ENCODE peak calls at places on chromosome 9, in six cellular contexts. One of them, this sample, is unnamed.

GRCh38 chr9:123806829-123807228 is 123.1 kb downstream of the DENND1A start:
- DNase-seq in HCT116: no peak
- DNase-seq in SK-N-SH: no peak
- DNase-seq in GM12878: no peak
- DNase-seq in K562: no peak
- DNase-seq in HepG2: no peak
- DNase-seq in this sample: no peak

GRCh38 chr9:132551556-132551955 is 30.9 kb upstream of the BARHL1 start:
- DNase-seq in HCT116: no peak
- DNase-seq in SK-N-SH: no peak
- DNase-seq in GM12878: no peak
- DNase-seq in K562: no peak
- DNase-seq in HepG2: no peak
- DNase-seq in this sample: no peak

GRCh38 chr9:92726971-92727715 is 37.5 kb downstream of the BICD2 start:
- DNase-seq in HCT116: no peak
- DNase-seq in SK-N-SH: no peak
- DNase-seq in GM12878: no peak
- DNase-seq in K562: no peak
- DNase-seq in HepG2: no peak
- DNase-seq in this sample: no peak

GRCh38 chr9:98870782-98871455 is 63.4 kb downstream of the GALNT12 start:
- DNase-seq in HCT116: no peak
- DNase-seq in SK-N-SH: no peak
- DNase-seq in GM12878: no peak
- DNase-seq in K562: peak; percentile 57
- DNase-seq in HepG2: no peak
- DNase-seq in this sample: no peak

GRCh38 chr9:117763314-117763713 is 59.1 kb downstream of the TLR4 start:
- DNase-seq in HCT116: no peak
- DNase-seq in SK-N-SH: no peak
- DNase-seq in GM12878: no peak
- DNase-seq in K562: no peak
- DNase-seq in HepG2: no peak
- DNase-seq in this sample: no peak

GRCh38 chr9:131442351-131442750 is 48.5 kb downstream of the PRRC2B start:
- DNase-seq in HCT116: no peak
- DNase-seq in SK-N-SH: no peak
- DNase-seq in GM12878: no peak
- DNase-seq in K562: no peak
- DNase-seq in HepG2: no peak
- DNase-seq in this sample: no peak

GRCh38 chr9:89000973-89001916 is 10.0 kb downstream of the S1PR3 start:
- DNase-seq in HCT116: peak; percentile 66
- DNase-seq in SK-N-SH: peak; percentile 86
- DNase-seq in GM12878: no peak
- DNase-seq in K562: peak; percentile 65
- DNase-seq in HepG2: peak; percentile 65
- DNase-seq in this sample: no peak

GRCh38 chr9:20990867-20991266 is 40.6 kb downstream of the HACD4 start:
- DNase-seq in HCT116: no peak
- DNase-seq in SK-N-SH: no peak
- DNase-seq in GM12878: no peak
- DNase-seq in K562: no peak
- DNase-seq in HepG2: no peak
- DNase-seq in this sample: no peak

GRCh38 chr9:18544456-18544855 is 70.5 kb downstream of the ADAMTSL1 start:
- DNase-seq in HCT116: no peak
- DNase-seq in SK-N-SH: no peak
- DNase-seq in GM12878: no peak
- DNase-seq in K562: no peak
- DNase-seq in HepG2: no peak
- DNase-seq in this sample: no peak

GRCh38 chr9:120830151-120830550 is 12.6 kb downstream of the PSMD5 start:
- DNase-seq in HCT116: no peak
- DNase-seq in SK-N-SH: no peak
- DNase-seq in GM12878: no peak
- DNase-seq in K562: no peak
- DNase-seq in HepG2: no peak
- DNase-seq in this sample: no peak

GRCh38 chr9:34430843-34431437 is 27.4 kb downstream of the FAM219A start:
- DNase-seq in HCT116: peak; percentile 13
- DNase-seq in SK-N-SH: peak; percentile 79
- DNase-seq in GM12878: no peak
- DNase-seq in K562: peak; percentile 30
- DNase-seq in HepG2: peak; percentile 25
- DNase-seq in this sample: no peak

GRCh38 chr9:20729545-20729944 is 45.5 kb downstream of the FOCAD start:
- DNase-seq in HCT116: no peak
- DNase-seq in SK-N-SH: no peak
- DNase-seq in GM12878: no peak
- DNase-seq in K562: no peak
- DNase-seq in HepG2: no peak
- DNase-seq in this sample: no peak

GRCh38 chr9:121701736-121702261 is 50.4 kb downstream of the DAB2IP start:
- DNase-seq in HCT116: no peak
- DNase-seq in SK-N-SH: no peak
- DNase-seq in GM12878: no peak
- DNase-seq in K562: no peak
- DNase-seq in HepG2: no peak
- DNase-seq in this sample: no peak

GRCh38 chr9:114081441-114082016 is 3.4 kb upstream of the AMBP start:
- DNase-seq in HCT116: no peak
- DNase-seq in SK-N-SH: no peak
- DNase-seq in GM12878: no peak
- DNase-seq in K562: no peak
- DNase-seq in HepG2: peak; percentile 84
- DNase-seq in this sample: no peak

GRCh38 chr9:121073038-121073437 is 1.7 kb upstream of the CNTRL start:
- DNase-seq in HCT116: no peak
- DNase-seq in SK-N-SH: no peak
- DNase-seq in GM12878: no peak
- DNase-seq in K562: no peak
- DNase-seq in HepG2: no peak
- DNase-seq in this sample: peak; percentile 33

GRCh38 chr9:613771-614347 is 227.6 kb upstream of the DMRT1 start:
- DNase-seq in HCT116: peak; percentile 13
- DNase-seq in SK-N-SH: peak; percentile 15
- DNase-seq in GM12878: peak; percentile 8
- DNase-seq in K562: peak; percentile 18
- DNase-seq in HepG2: peak; percentile 88
- DNase-seq in this sample: peak; percentile 4

GRCh38 chr9:79201641-79202040 is 370.1 kb upstream of the TLE4 start:
- DNase-seq in HCT116: no peak
- DNase-seq in SK-N-SH: no peak
- DNase-seq in GM12878: no peak
- DNase-seq in K562: no peak
- DNase-seq in HepG2: no peak
- DNase-seq in this sample: no peak

GRCh38 chr9:121529237-121529987 is 29.8 kb upstream of the GGTA1 start:
- DNase-seq in HCT116: no peak
- DNase-seq in SK-N-SH: peak; percentile 83
- DNase-seq in GM12878: no peak
- DNase-seq in K562: no peak
- DNase-seq in HepG2: no peak
- DNase-seq in this sample: no peak

GRCh38 chr9:113131689-113132151 is 19.1 kb upstream of the SLC31A2 start:
- DNase-seq in HCT116: no peak
- DNase-seq in SK-N-SH: no peak
- DNase-seq in GM12878: no peak
- DNase-seq in K562: no peak
- DNase-seq in HepG2: no peak
- DNase-seq in this sample: no peak

GRCh38 chr9:13128266-13128825 is 151.1 kb downstream of the MPDZ start:
- DNase-seq in HCT116: no peak
- DNase-seq in SK-N-SH: no peak
- DNase-seq in GM12878: no peak
- DNase-seq in K562: no peak
- DNase-seq in HepG2: no peak
- DNase-seq in this sample: no peak

GRCh38 chr9:2267171-2267740 is 252.1 kb downstream of the SMARCA2 start:
- DNase-seq in HCT116: no peak
- DNase-seq in SK-N-SH: no peak
- DNase-seq in GM12878: no peak
- DNase-seq in K562: no peak
- DNase-seq in HepG2: no peak
- DNase-seq in this sample: no peak

GRCh38 chr9:125532812-125533594 is 174.0 kb downstream of the MAPKAP1 start:
- DNase-seq in HCT116: no peak
- DNase-seq in SK-N-SH: no peak
- DNase-seq in GM12878: no peak
- DNase-seq in K562: no peak
- DNase-seq in HepG2: peak; percentile 31
- DNase-seq in this sample: no peak

GRCh38 chr9:31588756-31589155 is 795.7 kb upstream of the ACO1 start:
- DNase-seq in HCT116: no peak
- DNase-seq in SK-N-SH: no peak
- DNase-seq in GM12878: no peak
- DNase-seq in K562: no peak
- DNase-seq in HepG2: no peak
- DNase-seq in this sample: no peak

GRCh38 chr9:88749420-88749819 is 214.4 kb downstream of the NXNL2 start:
- DNase-seq in HCT116: no peak
- DNase-seq in SK-N-SH: no peak
- DNase-seq in GM12878: no peak
- DNase-seq in K562: no peak
- DNase-seq in HepG2: no peak
- DNase-seq in this sample: no peak

GRCh38 chr9:77421506-77422265 is 226.4 kb downstream of the GNA14 start:
- DNase-seq in HCT116: no peak
- DNase-seq in SK-N-SH: no peak
- DNase-seq in GM12878: no peak
- DNase-seq in K562: no peak
- DNase-seq in HepG2: no peak
- DNase-seq in this sample: no peak

GRCh38 chr9:38440511-38440910 is 16.3 kb upstream of the IGFBPL1 start:
- DNase-seq in HCT116: no peak
- DNase-seq in SK-N-SH: no peak
- DNase-seq in GM12878: no peak
- DNase-seq in K562: no peak
- DNase-seq in HepG2: no peak
- DNase-seq in this sample: no peak
- TF ChIP-seq REST in HCT116: no peak
- TF ChIP-seq REST in SK-N-SH: no peak
- TF ChIP-seq REST in GM12878: no peak
- TF ChIP-seq REST in K562: no peak
- TF ChIP-seq REST in HepG2: no peak
- TF ChIP-seq REST in this sample: no peak

GRCh38 chr9:17251100-17251499 is 116.3 kb downstream of the CNTLN start:
- DNase-seq in HCT116: no peak
- DNase-seq in SK-N-SH: no peak
- DNase-seq in GM12878: no peak
- DNase-seq in K562: no peak
- DNase-seq in HepG2: no peak
- DNase-seq in this sample: no peak
- H3K9me3 ChIP-seq in HCT116: peaks cover 19% of the 10 kb centered on the region
- H3K9me3 ChIP-seq in SK-N-SH: peaks cover 12% of the 10 kb centered on the region
- H3K9me3 ChIP-seq in GM12878: no peaks in the 10 kb centered on the region
- H3K9me3 ChIP-seq in K562: no peaks in the 10 kb centered on the region
- H3K9me3 ChIP-seq in HepG2: peaks cover 75% of the 10 kb centered on the region
- H3K9me3 ChIP-seq in this sample: no peaks in the 10 kb centered on the region

DNA sequence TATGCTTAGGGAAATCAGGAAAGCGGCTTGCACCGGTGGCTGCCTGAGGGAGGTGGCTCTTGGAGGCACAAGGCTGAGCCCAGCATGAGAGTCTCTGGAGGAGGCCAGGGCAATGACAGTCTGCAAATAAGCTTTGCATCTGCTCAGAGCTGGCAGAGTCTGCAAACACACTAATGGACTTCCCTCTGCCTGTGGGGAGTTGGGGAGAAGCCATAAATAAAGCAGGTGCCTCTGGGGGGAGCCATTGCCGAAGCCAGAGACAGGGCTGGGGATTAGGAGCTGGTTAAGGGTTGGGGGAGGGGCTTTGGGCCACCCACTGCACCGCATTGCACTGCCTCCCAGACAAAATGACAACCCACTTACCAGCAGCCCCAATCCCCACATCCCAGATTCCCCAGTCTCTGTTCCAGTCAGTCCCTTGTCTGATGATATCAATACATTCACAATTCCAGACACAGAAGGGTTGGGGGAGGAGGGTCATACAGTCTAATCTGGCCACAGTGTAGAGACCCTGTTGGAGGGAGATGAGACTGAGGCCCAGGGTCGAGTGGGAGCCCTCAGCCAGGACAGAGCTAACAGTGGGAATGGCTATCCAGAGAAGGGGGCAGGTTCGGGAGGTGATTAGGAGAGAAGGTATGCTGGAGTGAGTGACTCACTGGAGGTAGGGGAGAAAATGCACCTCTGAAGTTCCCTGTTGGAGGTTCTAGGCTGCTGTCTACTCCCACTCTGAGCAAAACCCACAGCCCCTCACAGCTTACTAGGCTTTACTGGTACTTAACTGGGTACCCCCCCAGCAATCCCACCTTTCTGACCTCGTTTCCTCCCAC is 53.7 kb downstream of the PAX5 start:
- DNase-seq in HCT116: peak; percentile 19
- DNase-seq in SK-N-SH: peak; percentile 72
- DNase-seq in GM12878: no peak
- DNase-seq in K562: peak; percentile 35
- DNase-seq in HepG2: no peak
- DNase-seq in this sample: no peak
- TF ChIP-seq SIN3A in HCT116: no peak
- TF ChIP-seq SIN3A in SK-N-SH: no peak
- TF ChIP-seq SIN3A in GM12878: no peak
- TF ChIP-seq SIN3A in K562: no peak
- TF ChIP-seq SIN3A in HepG2: no peak
- TF ChIP-seq SIN3A in this sample: no peak

DNA sequence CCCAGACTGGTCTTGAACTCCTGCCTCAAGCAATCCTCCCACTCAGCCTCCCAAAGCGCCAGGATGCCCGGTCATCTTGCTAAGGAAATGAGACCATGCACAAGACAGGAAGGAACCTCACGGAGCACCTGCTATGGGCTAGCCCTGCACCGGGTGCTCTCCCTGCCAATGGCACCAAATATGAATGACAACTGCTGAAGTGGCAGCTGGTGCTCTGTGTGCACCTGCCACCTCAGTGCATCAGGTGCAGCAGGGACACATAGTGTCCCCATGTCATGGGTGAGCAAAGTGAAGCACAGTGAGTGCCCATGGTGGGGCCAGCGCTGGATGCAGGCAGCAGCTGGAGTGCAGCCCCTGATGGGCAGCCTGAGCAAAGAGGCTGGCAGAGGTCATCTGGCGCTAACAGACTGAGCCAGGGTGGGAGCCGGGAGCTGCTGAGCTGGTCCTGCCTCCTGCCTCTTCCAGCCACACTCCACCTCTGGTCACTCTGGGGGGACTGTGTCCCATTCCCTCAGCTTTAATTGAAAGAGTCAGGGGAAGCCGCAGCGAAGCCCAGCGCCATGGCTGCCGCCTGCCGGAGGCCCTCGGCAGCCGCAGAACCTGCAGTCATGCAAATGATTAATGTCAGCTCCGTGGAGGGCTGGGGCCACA is 46.4 kb downstream of the BARX1 start:
- DNase-seq in HCT116: no peak
- DNase-seq in SK-N-SH: peak; percentile 45
- DNase-seq in GM12878: no peak
- DNase-seq in K562: no peak
- DNase-seq in HepG2: no peak
- DNase-seq in this sample: no peak
- TF ChIP-seq REST in HCT116: no peak
- TF ChIP-seq REST in SK-N-SH: no peak
- TF ChIP-seq REST in GM12878: no peak
- TF ChIP-seq REST in K562: no peak
- TF ChIP-seq REST in HepG2: no peak
- TF ChIP-seq REST in this sample: no peak

GRCh38 chr9:136867917-136868316 is 1.8 kb upstream of the EDF1 start:
- DNase-seq in HCT116: no peak
- DNase-seq in SK-N-SH: no peak
- DNase-seq in GM12878: no peak
- DNase-seq in K562: no peak
- DNase-seq in HepG2: no peak
- DNase-seq in this sample: no peak
- H3K9me3 ChIP-seq in HCT116: no peaks in the 10 kb centered on the region
- H3K9me3 ChIP-seq in SK-N-SH: peaks cover 3% of the 10 kb centered on the region
- H3K9me3 ChIP-seq in GM12878: peaks cover 5% of the 10 kb centered on the region
- H3K9me3 ChIP-seq in K562: no peaks in the 10 kb centered on the region
- H3K9me3 ChIP-seq in HepG2: peaks cover 9% of the 10 kb centered on the region
- H3K9me3 ChIP-seq in this sample: peaks cover 6% of the 10 kb centered on the region